ENCODE peak calls at places on chromosome 18, in nine cellular contexts. Z is uterus, V is body of pancreas, G is IMR-90, H is tibial nerve, S is gastrocnemius medialis, E is spleen, Q is heart left ventricle, I is breast epithelium. D is an unnamed sample.

GRCh38 chr18:69102959-69103358 is 297.7 kb upstream of the DOK6 start:
- DNase-seq in Z (no peak), V (no peak), G (peak; percentile 13), H (no peak), S (no peak), E (no peak), Q (no peak), I (no peak), D (no peak)

GRCh38 chr18:48784654-48785053 is 166.1 kb downstream of the SMAD7 start:
- DNase-seq in Z (no peak), V (no peak), G (no peak), H (no peak), S (no peak), E (peak; percentile 73), Q (no peak), I (no peak), D (no peak)

GRCh38 chr18:23169683-23170082 is 34.4 kb downstream of the CABLES1 start:
- DNase-seq in Z (no peak), V (no peak), G (no peak), H (no peak), S (no peak), E (peak; percentile 56), Q (no peak), I (peak; percentile 60), D (no peak)

GRCh38 chr18:57533399-57533884 is 53.1 kb downstream of the FECH start:
- DNase-seq in Z (no peak), V (no peak), G (peak; percentile 3), H (no peak), S (no peak), E (no peak), Q (no peak), I (no peak), D (no peak)

GRCh38 chr18:63155910-63156773 is 163.4 kb downstream of the BCL2 start:
- DNase-seq in Z (no peak), V (no peak), G (no peak), H (no peak), S (peak; percentile 38), E (no peak), Q (no peak), I (no peak), D (no peak)

GRCh38 chr18:57837917-57838548 is 34.9 kb upstream of the ATP8B1 start:
- DNase-seq in Z (no peak), V (no peak), G (peak; percentile 37), H (no peak), S (no peak), E (no peak), Q (no peak), I (no peak), D (no peak)

GRCh38 chr18:60044290-60045006 is 144.7 kb downstream of the PMAIP1 start:
- DNase-seq in Z (no peak), V (no peak), G (peak; percentile 80), H (no peak), S (no peak), E (no peak), Q (no peak), I (no peak), D (no peak)

GRCh38 chr18:55515946-55516710 is 71.9 kb downstream of the TCF4 start:
- DNase-seq in Z (no peak), V (no peak), G (peak; percentile 84), H (no peak), S (no peak), E (no peak), Q (no peak), I (no peak), D (no peak)

GRCh38 chr18:12990128-12990485 is 1.1 kb upstream of the CEP192 start:
- DNase-seq in Z (no peak), V (no peak), G (no peak), H (no peak), S (no peak), E (no peak), Q (no peak), I (no peak), D (peak; percentile 63)

GRCh38 chr18:47215554-47216138 is 35.8 kb downstream of the SKOR2 start:
- DNase-seq in Z (no peak), V (no peak), G (peak; percentile 52), H (no peak), S (no peak), E (no peak), Q (no peak), I (no peak), D (peak; percentile 40)

GRCh38 chr18:6543330-6543908 is 128.7 kb upstream of the L3MBTL4 start:
- DNase-seq in Z (no peak), V (no peak), G (peak; percentile 55), H (no peak), S (no peak), E (no peak), Q (no peak), I (no peak), D (peak; percentile 26)

GRCh38 chr18:44130365-44130942 is 550.2 kb upstream of the SETBP1 start:
- DNase-seq in Z (no peak), V (peak; percentile 12), G (peak; percentile 3), H (no peak), S (no peak), E (no peak), Q (no peak), I (no peak), D (peak; percentile 33)

GRCh38 chr18:63438181-63438580 is 15.9 kb upstream of the VPS4B start:
- DNase-seq in Z (no peak), V (no peak), G (no peak), H (no peak), S (no peak), E (no peak), Q (no peak), I (no peak), D (no peak)

GRCh38 chr18:23181547-23181946 is 46.3 kb downstream of the CABLES1 start:
- DNase-seq in Z (no peak), V (no peak), G (no peak), H (no peak), S (no peak), E (peak; percentile 15), Q (no peak), I (no peak), D (no peak)

GRCh38 chr18:50131591-50131990 is 63.4 kb downstream of the MYO5B start:
- DNase-seq in Z (no peak), V (no peak), G (no peak), H (no peak), S (no peak), E (no peak), Q (no peak), I (no peak), D (no peak)

GRCh38 chr18:29644276-29644675 is 1398.3 kb downstream of the DSC3 start:
- DNase-seq in Z (no peak), V (no peak), G (peak; percentile 68), H (no peak), S (no peak), E (no peak), Q (no peak), I (no peak), D (no peak)

GRCh38 chr18:79396431-79397287 is 929 bp downstream of the NFATC1 start:
- DNase-seq in Z (peak; percentile 55), V (peak; percentile 49), G (peak; percentile 26), H (no peak), S (no peak), E (peak; percentile 92), Q (peak; percentile 76), I (no peak), D (peak; percentile 69)
- TF ChIP-seq POLR2A in Z (no peak), V (no peak), G (no peak), H (no peak), S (no peak), E (no peak), Q (no peak), I (no peak), D (peak; percentile 46)

DNA sequence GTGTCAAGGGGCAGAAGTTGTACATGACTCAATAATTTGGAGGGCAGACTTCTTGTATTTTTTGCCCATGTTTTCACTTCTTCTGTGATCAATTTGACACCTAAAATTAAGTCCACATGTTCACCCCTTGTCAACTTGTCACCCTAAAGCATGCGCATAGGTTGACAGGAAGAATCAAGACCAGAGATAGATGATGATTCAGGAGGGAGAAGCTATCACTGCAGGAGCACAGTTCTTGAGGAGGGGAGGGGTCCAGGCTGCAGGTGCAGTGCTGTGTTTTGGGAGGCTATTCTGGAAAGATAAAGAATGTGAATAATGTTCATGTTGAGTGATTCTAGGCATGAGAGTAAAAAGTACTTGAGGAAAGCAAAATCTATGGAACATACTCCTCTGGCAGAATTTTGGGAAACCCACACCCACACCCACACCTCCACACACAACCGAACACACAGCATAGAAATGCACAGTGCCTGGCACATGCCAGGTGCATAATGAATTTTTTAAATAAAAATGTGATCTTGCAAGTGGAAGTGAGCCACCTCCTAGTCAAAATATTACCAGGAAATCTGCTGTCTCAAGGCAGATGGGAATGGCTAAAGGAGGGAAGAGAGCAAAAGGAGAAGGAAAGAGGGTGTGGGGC is 249.2 kb upstream of the MEX3C start:
- DNase-seq in Z (no peak), V (no peak), G (no peak), H (no peak), S (no peak), E (no peak), Q (no peak), I (no peak), D (no peak)
- TF ChIP-seq POLR2A in Z (no peak), V (no peak), G (no peak), H (no peak), S (no peak), E (no peak), Q (no peak), I (no peak), D (no peak)

DNA sequence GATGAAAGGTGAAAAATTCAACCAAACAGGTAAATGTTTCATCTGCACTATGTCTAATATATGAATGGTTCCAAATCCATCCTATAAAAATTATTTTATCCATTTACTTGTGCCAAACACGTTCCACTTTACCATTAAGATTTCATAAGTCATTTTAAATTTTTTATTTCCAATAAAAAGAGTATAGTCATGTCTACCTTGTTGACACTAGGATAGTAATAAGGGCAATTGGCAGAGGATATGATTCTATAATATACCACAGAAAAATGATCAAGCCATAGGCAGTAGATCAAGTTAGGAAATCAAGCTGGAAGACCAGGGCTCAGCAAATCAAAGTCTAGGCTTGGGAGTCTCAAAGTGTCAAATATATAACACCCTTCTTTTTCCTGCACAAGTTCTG is 384.3 kb downstream of the METTL4 start:
- DNase-seq in Z (no peak), V (no peak), G (no peak), H (no peak), S (no peak), E (no peak), Q (no peak), I (no peak), D (no peak)
- TF ChIP-seq POLR2A in Z (no peak), V (no peak), G (no peak), H (no peak), S (no peak), E (no peak), Q (no peak), I (no peak), D (no peak)

DNA sequence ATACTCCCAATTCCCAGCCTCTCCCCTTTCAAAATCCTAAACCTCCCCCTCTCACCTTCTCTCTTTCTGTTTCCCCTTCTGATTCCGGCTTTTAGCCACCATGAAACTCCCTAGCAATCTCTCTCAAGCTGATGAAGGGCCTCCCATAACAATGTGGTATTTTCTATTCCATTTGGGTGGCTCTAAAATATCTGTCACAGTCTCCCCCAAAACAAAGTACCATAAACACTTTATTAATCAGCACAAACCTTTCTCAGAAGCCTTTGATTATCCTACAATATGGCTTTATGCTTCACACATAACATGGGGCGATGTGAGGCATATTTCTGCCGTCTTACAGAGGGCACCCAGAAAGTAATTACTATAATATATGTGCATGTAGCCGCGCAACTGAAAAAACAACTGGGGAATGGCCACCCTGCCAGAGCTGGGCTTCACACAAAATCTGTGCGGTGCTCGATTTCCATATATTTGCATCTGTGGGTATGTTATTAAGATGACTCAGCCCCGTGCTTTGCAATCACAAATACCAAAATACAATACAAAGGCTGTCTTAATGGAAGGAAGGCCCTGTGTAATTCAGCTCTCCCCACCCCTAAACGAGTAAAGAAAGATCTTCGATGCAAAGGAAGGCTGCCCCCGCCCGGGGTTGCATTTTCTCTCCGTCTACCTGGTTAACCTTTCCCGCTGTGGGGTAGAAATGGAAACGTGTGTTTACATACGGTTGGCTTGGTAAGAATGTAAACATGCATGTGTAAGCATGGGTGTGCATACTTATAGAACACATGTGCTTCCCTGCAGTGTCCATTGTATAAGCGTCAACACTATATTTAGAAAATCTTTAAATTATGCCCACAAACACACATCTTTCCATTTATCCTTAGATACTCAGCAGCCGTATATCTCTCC is 81.4 kb downstream of the CELF4 start:
- DNase-seq in Z (no peak), V (no peak), G (no peak), H (no peak), S (no peak), E (no peak), Q (no peak), I (no peak), D (no peak)
- TF ChIP-seq POLR2A in Z (no peak), V (no peak), G (no peak), H (no peak), S (no peak), E (no peak), Q (no peak), I (no peak), D (no peak)

D was measured in erythroblast.